ENCODE peak calls at places on chromosomes 2 and 18, in four cellular contexts. E, W, O and Z are unnamed samples.

GRCh38 chr2:228819701-228820100 is 451.4 kb downstream of the PID1 start:
- DNase-seq in E (no peak), W (no peak), O (no peak), Z (no peak)

GRCh38 chr2:76464310-76464709 is 753.6 kb upstream of the GCFC2 start:
- DNase-seq in E (no peak), W (no peak), O (no peak), Z (no peak)

GRCh38 chr2:3703741-3704355 is 473 bp downstream of the DCDC2C start:
- DNase-seq in E (no peak), W (no peak), O (no peak), Z (no peak)

GRCh38 chr2:126945118-126945517 is 46.4 kb downstream of the TEX51 start:
- DNase-seq in E (no peak), W (no peak), O (no peak), Z (no peak)

GRCh38 chr2:190637903-190638618 is 10.8 kb upstream of the NAB1 start:
- DNase-seq in E (no peak), W (peak; percentile 41), O (peak; percentile 53), Z (peak; percentile 86)

GRCh38 chr2:205858781-205859478 is 176.6 kb downstream of the NRP2 start:
- DNase-seq in E (no peak), W (no peak), O (no peak), Z (no peak)

GRCh38 chr2:191209346-191209745 is 35.9 kb upstream of the MYO1B start:
- DNase-seq in E (no peak), W (no peak), O (no peak), Z (no peak)

GRCh38 chr2:71410716-71411115 is 42.6 kb upstream of the DYSF start:
- DNase-seq in E (no peak), W (no peak), O (no peak), Z (no peak)

GRCh38 chr2:85095094-85095493 is 38.1 kb upstream of the TCF7L1 start:
- DNase-seq in E (no peak), W (no peak), O (no peak), Z (no peak)

GRCh38 chr2:10327896-10328666 is 25.4 kb downstream of the HPCAL1 start:
- DNase-seq in E (no peak), W (no peak), O (peak; percentile 30), Z (no peak)

GRCh38 chr18:62061812-62062211 is 125.0 kb downstream of the PIGN start:
- DNase-seq in E (no peak), W (no peak), O (no peak), Z (no peak)

GRCh38 chr2:23384551-23385349 is at the start of gene KLHL29:
- DNase-seq in E (peak; percentile 79), W (peak; percentile 88), O (peak; percentile 94), Z (peak; percentile 89)

GRCh38 chr2:191833356-191833755 is 13.5 kb downstream of the CAVIN2 start:
- DNase-seq in E (no peak), W (no peak), O (no peak), Z (no peak)

DNA sequence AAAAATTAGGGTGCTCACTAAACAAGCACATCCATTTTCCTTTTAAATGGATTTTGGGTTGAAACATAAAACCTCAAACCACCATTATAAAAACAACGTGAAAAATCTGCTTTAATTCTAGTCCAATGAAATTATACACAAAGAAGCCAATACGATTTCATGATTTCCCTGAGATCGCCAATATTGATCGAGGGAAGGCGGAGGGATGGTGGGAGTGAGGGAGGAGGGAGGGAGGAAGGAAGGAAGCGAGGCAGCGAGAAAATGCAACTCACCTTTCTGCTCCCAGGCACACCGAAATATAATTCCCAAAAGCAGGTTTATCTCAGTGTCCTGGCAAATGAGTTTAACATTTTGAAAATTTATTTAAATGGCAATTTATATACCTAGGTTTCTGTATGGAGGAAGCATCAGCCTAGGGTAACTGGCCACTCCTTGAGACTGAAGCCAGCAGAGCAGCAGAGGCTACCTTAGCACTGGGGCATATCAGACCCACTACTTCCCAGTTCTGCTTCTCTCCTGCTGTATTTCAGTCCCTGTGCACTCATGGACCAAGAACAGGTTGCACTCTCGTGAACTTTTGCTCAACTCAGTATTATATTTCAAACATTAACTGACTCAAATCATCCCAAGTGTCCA is 2.3 kb upstream of the ONECUT2 start:
- DNase-seq in E (no peak), W (no peak), O (no peak), Z (no peak)
- H3K4me3 ChIP-seq in E (no peak overlapping the region), W (no peak overlapping the region), O (no peak overlapping the region), Z (no peak overlapping the region)

GRCh38 chr2:208254871-208255556 is at the start of gene IDH1:
- DNase-seq in E (peak; percentile 96), W (peak; percentile 99), O (peak; percentile 98), Z (peak; percentile 98)
- TF ChIP-seq CTCF in E (no peak), W (peak; percentile 57), O (no peak), Z (no peak)

DNA sequence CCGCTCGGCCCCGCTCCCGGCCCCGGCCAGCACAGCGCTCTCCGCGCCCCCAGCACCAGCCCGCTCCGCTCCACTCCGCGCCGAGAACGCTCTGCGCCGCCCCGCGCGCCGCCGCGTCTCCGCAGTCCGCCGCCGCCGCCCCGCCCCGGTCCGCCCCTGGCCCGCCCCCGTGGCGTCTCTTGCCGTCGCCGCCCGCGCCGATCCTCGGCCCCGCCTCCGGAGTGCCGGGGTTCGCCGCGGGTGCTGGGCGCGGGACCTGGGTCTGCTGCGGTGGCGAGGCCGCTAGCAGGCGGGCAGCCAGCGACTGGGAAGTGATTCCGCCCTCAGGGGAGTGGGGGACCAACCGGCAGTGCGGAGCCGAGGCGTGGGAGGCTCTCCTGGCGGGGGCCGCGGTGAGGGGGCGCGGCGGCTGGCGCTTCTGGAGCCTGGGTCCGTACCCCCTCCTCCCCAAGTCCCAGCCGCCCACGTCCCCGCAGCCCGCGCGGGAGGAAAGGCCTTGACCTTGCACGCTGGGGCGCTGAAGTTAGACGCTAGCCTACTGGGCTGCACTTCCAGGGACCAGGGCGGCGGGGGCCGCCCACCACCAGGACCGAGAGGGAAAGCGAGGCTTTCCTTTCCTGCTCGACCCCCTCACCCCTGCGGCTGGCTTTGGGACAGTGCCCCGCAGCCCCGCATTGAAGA is at the start of gene HS6ST1:
- DNase-seq in E (peak; percentile 93), W (peak; percentile 88), O (peak; percentile 92), Z (peak; percentile 92)
- H3K4me1 ChIP-seq in E (peaks cover 37% of the 10 kb centered on the region), W (peaks cover 41% of the 10 kb centered on the region), O (peaks cover 37% of the 10 kb centered on the region), Z (peaks cover 41% of the 10 kb centered on the region)

GRCh38 chr2:195612515-195613495 is 44.2 kb upstream of the SLC39A10 start:
- DNase-seq in E (no peak), W (no peak), O (no peak), Z (no peak)

GRCh38 chr2:195610708-195611107 is 46.3 kb upstream of the SLC39A10 start:
- DNase-seq in E (no peak), W (no peak), O (no peak), Z (no peak)

GRCh38 chr2:195608768-195609454 is 48.1 kb upstream of the SLC39A10 start:
- DNase-seq in E (no peak), W (no peak), O (no peak), Z (no peak)

GRCh38 chr2:195613922-195614321 is 43.1 kb upstream of the SLC39A10 start:
- DNase-seq in E (no peak), W (no peak), O (no peak), Z (no peak)
- H3K4me3 ChIP-seq in E (no peak overlapping the region), W (no peak overlapping the region), O (peak overlapping the region; percentile 33), Z (no peak overlapping the region)

GRCh38 chr18:45526120-45526841 is 89.0 kb upstream of the SLC14A2 start:
- DNase-seq in E (no peak), W (no peak), O (no peak), Z (no peak)
- TF ChIP-seq CTCF in E (no peak), W (no peak), O (peak; percentile 20), Z (no peak)